ENCODE peak calls at places on chromosomes 11 and 22, in seven cellular contexts. One of them, this sample, is unnamed.

GRCh38 chr11:120547301-120547700 is 35.8 kb downstream of the GRIK4 start:
- DNase-seq in H1: no peak
- DNase-seq in HCT116: no peak
- DNase-seq in NT2/D1: no peak
- DNase-seq in K562: no peak
- DNase-seq in GM12878: no peak
- DNase-seq in HepG2: no peak
- DNase-seq in this sample: no peak

GRCh38 chr11:69541501-69542313 is 60.2 kb downstream of the LINC01488 start:
- DNase-seq in NT2/D1: no peak
- DNase-seq in HCT116: no peak
- DNase-seq in K562: peak; percentile 2
- DNase-seq in H1: no peak
- DNase-seq in HepG2: peak; percentile 34
- DNase-seq in GM12878: no peak
- DNase-seq in this sample: no peak

GRCh38 chr11:78418584-78419211 is 1.1 kb upstream of the GAB2 start:
- DNase-seq in GM12878: no peak
- DNase-seq in HCT116: no peak
- DNase-seq in HepG2: no peak
- DNase-seq in H1: no peak
- DNase-seq in NT2/D1: no peak
- DNase-seq in K562: no peak
- DNase-seq in this sample: no peak

GRCh38 chr11:76444065-76444383 is 794 bp upstream of the EMSY start:
- DNase-seq in NT2/D1: no peak
- DNase-seq in K562: no peak
- DNase-seq in GM12878: no peak
- DNase-seq in HepG2: no peak
- DNase-seq in H1: no peak
- DNase-seq in HCT116: no peak
- DNase-seq in this sample: no peak

GRCh38 chr22:22916215-22916951 is 28.8 kb downstream of the IGLL5 start:
- DNase-seq in HCT116: no peak
- DNase-seq in H1: no peak
- DNase-seq in HepG2: peak; percentile 52
- DNase-seq in K562: no peak
- DNase-seq in GM12878: no peak
- DNase-seq in NT2/D1: no peak
- DNase-seq in this sample: no peak

GRCh38 chr11:128886401-128887119 is 4.6 kb upstream of the KCNJ5 start:
- DNase-seq in HCT116: no peak
- DNase-seq in H1: no peak
- DNase-seq in K562: no peak
- DNase-seq in GM12878: no peak
- DNase-seq in HepG2: no peak
- DNase-seq in NT2/D1: no peak
- DNase-seq in this sample: peak; percentile 62

GRCh38 chr11:78228467-78228866 is 39.7 kb downstream of the USP35 start:
- DNase-seq in H1: no peak
- DNase-seq in HCT116: peak; percentile 32
- DNase-seq in HepG2: peak; percentile 65
- DNase-seq in NT2/D1: peak; percentile 27
- DNase-seq in GM12878: peak; percentile 51
- DNase-seq in K562: peak; percentile 66
- DNase-seq in this sample: peak; percentile 72

GRCh38 chr22:17566776-17567175 is 3.5 kb downstream of the SLC25A18 start:
- DNase-seq in NT2/D1: no peak
- DNase-seq in HepG2: no peak
- DNase-seq in H1: no peak
- DNase-seq in GM12878: no peak
- DNase-seq in HCT116: no peak
- DNase-seq in K562: no peak
- DNase-seq in this sample: no peak

GRCh38 chr11:10727259-10727851 is 23.7 kb upstream of the CTR9 start:
- DNase-seq in HepG2: no peak
- DNase-seq in K562: no peak
- DNase-seq in H1: no peak
- DNase-seq in NT2/D1: no peak
- DNase-seq in GM12878: no peak
- DNase-seq in HCT116: no peak
- DNase-seq in this sample: no peak

GRCh38 chr11:63667993-63668392 is 3.2 kb downstream of the ATL3 start:
- DNase-seq in GM12878: no peak
- DNase-seq in H1: no peak
- DNase-seq in HepG2: no peak
- DNase-seq in K562: no peak
- DNase-seq in NT2/D1: no peak
- DNase-seq in HCT116: peak; percentile 68
- DNase-seq in this sample: no peak

GRCh38 chr11:103953797-103954495 is 82.5 kb upstream of the DDI1 start:
- DNase-seq in HepG2: no peak
- DNase-seq in H1: no peak
- DNase-seq in NT2/D1: no peak
- DNase-seq in K562: no peak
- DNase-seq in HCT116: no peak
- DNase-seq in GM12878: no peak
- DNase-seq in this sample: no peak

GRCh38 chr11:86695391-86695790 is 23.0 kb upstream of the ME3 start:
- DNase-seq in H1: no peak
- DNase-seq in NT2/D1: no peak
- DNase-seq in HepG2: no peak
- DNase-seq in K562: no peak
- DNase-seq in GM12878: no peak
- DNase-seq in HCT116: no peak
- DNase-seq in this sample: no peak

GRCh38 chr22:17921871-17922821 is 102.2 kb downstream of the MICAL3 start:
- DNase-seq in GM12878: no peak
- DNase-seq in HCT116: no peak
- DNase-seq in K562: peak; percentile 95
- DNase-seq in NT2/D1: peak; percentile 72
- DNase-seq in H1: peak; percentile 75
- DNase-seq in HepG2: peak; percentile 45
- DNase-seq in this sample: no peak

GRCh38 chr11:132838621-132839020 is 693.7 kb downstream of the OPCML start:
- DNase-seq in GM12878: no peak
- DNase-seq in H1: no peak
- DNase-seq in NT2/D1: no peak
- DNase-seq in K562: no peak
- DNase-seq in HepG2: no peak
- DNase-seq in HCT116: no peak
- DNase-seq in this sample: no peak

GRCh38 chr11:113764522-113764921 is 9.0 kb downstream of the ZW10 start:
- DNase-seq in GM12878: no peak
- DNase-seq in HCT116: no peak
- DNase-seq in NT2/D1: no peak
- DNase-seq in H1: no peak
- DNase-seq in HepG2: no peak
- DNase-seq in K562: no peak
- DNase-seq in this sample: no peak

GRCh38 chr11:133082851-133083488 is 449.3 kb downstream of the OPCML start:
- DNase-seq in K562: peak; percentile 68
- DNase-seq in GM12878: no peak
- DNase-seq in HepG2: peak; percentile 12
- DNase-seq in H1: no peak
- DNase-seq in HCT116: no peak
- DNase-seq in NT2/D1: no peak
- DNase-seq in this sample: peak; percentile 95

GRCh38 chr22:17373839-17374238 is 4.6 kb downstream of the CECR2 start:
- DNase-seq in NT2/D1: no peak
- DNase-seq in GM12878: no peak
- DNase-seq in K562: no peak
- DNase-seq in H1: no peak
- DNase-seq in HepG2: no peak
- DNase-seq in HCT116: no peak
- DNase-seq in this sample: no peak

DNA sequence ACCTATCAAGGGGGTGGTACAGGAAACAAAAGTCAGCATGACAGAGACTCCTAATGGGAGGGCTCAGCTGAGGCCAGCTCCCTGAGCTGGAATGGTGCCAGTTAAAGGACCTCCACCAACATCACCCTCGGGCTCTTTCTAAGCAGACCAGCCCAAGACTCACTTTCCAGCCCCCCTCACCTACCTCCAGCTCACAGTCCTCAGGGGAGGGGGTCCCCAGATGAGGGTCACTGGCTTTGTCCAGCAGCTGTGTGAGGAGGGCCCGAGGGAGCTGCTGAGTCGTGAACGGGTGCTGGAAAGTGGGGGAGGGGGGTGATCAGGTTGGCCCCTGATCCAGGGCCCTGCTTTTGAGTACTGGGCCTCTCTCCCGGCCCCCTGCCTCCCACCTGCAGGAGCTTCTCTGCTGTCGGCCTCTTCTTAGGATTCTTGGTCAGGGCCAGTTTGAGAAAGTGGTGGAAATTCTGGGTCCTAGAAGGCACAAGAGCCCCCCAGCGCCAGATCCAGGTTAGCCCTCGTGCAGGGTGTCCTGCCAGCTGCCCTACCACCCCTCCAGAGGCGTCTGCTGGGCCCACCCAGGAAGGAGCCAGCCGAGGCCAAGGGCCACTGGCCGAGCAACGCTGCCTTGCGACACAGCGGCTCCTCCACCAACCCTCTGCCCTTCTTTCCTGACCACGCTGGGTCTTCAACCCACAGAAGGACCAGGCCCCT is 2.9 kb downstream of the MAP4K2 start:
- DNase-seq in K562: peak; percentile 31
- DNase-seq in NT2/D1: no peak
- DNase-seq in HepG2: peak; percentile 60
- DNase-seq in HCT116: no peak
- DNase-seq in H1: no peak
- DNase-seq in GM12878: no peak
- DNase-seq in this sample: peak; percentile 39
- TF ChIP-seq YY1 in K562: no peak
- TF ChIP-seq YY1 in NT2/D1: no peak
- TF ChIP-seq YY1 in HepG2: no peak
- TF ChIP-seq YY1 in HCT116: no peak
- TF ChIP-seq YY1 in H1: no peak
- TF ChIP-seq YY1 in GM12878: no peak
- TF ChIP-seq YY1 in this sample: no peak

GRCh38 chr11:2590131-2590950 is 109.5 kb downstream of the KCNQ1OT1 start:
- DNase-seq in NT2/D1: no peak
- DNase-seq in HepG2: no peak
- DNase-seq in H1: no peak
- DNase-seq in K562: peak; percentile 3
- DNase-seq in GM12878: no peak
- DNase-seq in HCT116: no peak
- DNase-seq in this sample: peak; percentile 12
- TF ChIP-seq YY1 in NT2/D1: no peak
- TF ChIP-seq YY1 in HepG2: no peak
- TF ChIP-seq YY1 in H1: no peak
- TF ChIP-seq YY1 in K562: no peak
- TF ChIP-seq YY1 in GM12878: no peak
- TF ChIP-seq YY1 in HCT116: no peak
- TF ChIP-seq YY1 in this sample: no peak

GRCh38 chr11:17991799-17992433 is 20.9 kb downstream of the SERGEF start:
- DNase-seq in K562: peak; percentile 64
- DNase-seq in HCT116: peak; percentile 42
- DNase-seq in NT2/D1: no peak
- DNase-seq in GM12878: no peak
- DNase-seq in H1: no peak
- DNase-seq in HepG2: peak; percentile 41
- DNase-seq in this sample: peak; percentile 66
- TF ChIP-seq YY1 in K562: no peak
- TF ChIP-seq YY1 in HCT116: no peak
- TF ChIP-seq YY1 in NT2/D1: no peak
- TF ChIP-seq YY1 in GM12878: peak; percentile 12
- TF ChIP-seq YY1 in H1: no peak
- TF ChIP-seq YY1 in HepG2: no peak
- TF ChIP-seq YY1 in this sample: no peak

DNA sequence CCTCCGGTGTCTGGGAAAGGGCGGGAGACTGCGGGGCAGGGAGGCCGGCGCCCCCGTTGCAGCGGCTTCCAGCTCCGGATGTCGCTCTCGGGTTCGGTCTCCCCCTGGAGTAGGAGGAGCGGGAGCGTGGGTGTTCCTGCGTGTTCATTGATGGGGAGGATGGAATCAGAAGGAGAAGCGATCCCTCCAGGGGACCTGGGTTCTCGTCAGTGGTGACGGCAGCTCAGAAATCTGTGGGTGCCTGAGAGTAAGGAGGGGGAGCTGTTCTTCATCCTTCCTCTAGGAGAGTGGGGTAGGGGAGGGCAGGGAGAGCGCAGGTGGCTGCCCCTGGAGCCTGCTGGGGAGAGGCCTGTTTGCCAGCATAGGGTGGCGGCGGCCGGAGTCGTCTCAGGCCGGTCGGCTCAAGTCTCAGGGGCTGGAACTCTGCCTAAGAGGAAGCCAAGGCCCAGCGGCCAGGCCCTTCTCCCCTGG is 1.1 kb downstream of the UBASH3B start:
- DNase-seq in K562: no peak
- DNase-seq in HCT116: no peak
- DNase-seq in NT2/D1: no peak
- DNase-seq in H1: no peak
- DNase-seq in GM12878: no peak
- DNase-seq in HepG2: no peak
- DNase-seq in this sample: no peak
- TF ChIP-seq YY1 in K562: no peak
- TF ChIP-seq YY1 in HCT116: no peak
- TF ChIP-seq YY1 in NT2/D1: no peak
- TF ChIP-seq YY1 in H1: no peak
- TF ChIP-seq YY1 in GM12878: no peak
- TF ChIP-seq YY1 in HepG2: no peak
- TF ChIP-seq YY1 in this sample: no peak

GRCh38 chr11:130737866-130738431 is 178.3 kb downstream of the SNX19 start:
- DNase-seq in GM12878: no peak
- DNase-seq in K562: no peak
- DNase-seq in HCT116: no peak
- DNase-seq in NT2/D1: no peak
- DNase-seq in H1: no peak
- DNase-seq in HepG2: no peak
- DNase-seq in this sample: peak; percentile 47
- TF ChIP-seq YY1 in GM12878: no peak
- TF ChIP-seq YY1 in K562: no peak
- TF ChIP-seq YY1 in HCT116: no peak
- TF ChIP-seq YY1 in NT2/D1: no peak
- TF ChIP-seq YY1 in H1: no peak
- TF ChIP-seq YY1 in HepG2: no peak
- TF ChIP-seq YY1 in this sample: no peak

GRCh38 chr11:14750911-14751310 is 107.3 kb downstream of the PDE3B start:
- DNase-seq in HepG2: no peak
- DNase-seq in HCT116: no peak
- DNase-seq in K562: no peak
- DNase-seq in GM12878: no peak
- DNase-seq in H1: no peak
- DNase-seq in NT2/D1: no peak
- DNase-seq in this sample: no peak
- TF ChIP-seq YY1 in HepG2: no peak
- TF ChIP-seq YY1 in HCT116: no peak
- TF ChIP-seq YY1 in K562: no peak
- TF ChIP-seq YY1 in GM12878: no peak
- TF ChIP-seq YY1 in H1: no peak
- TF ChIP-seq YY1 in NT2/D1: no peak
- TF ChIP-seq YY1 in this sample: no peak

GRCh38 chr11:112613051-112613972 is 347.9 kb upstream of the NCAM1 start:
- DNase-seq in HCT116: peak; percentile 62
- DNase-seq in GM12878: no peak
- DNase-seq in HepG2: peak; percentile 23
- DNase-seq in H1: no peak
- DNase-seq in NT2/D1: no peak
- DNase-seq in K562: no peak
- DNase-seq in this sample: peak; percentile 74
- TF ChIP-seq YY1 in HCT116: no peak
- TF ChIP-seq YY1 in GM12878: no peak
- TF ChIP-seq YY1 in HepG2: no peak
- TF ChIP-seq YY1 in H1: no peak
- TF ChIP-seq YY1 in NT2/D1: no peak
- TF ChIP-seq YY1 in K562: no peak
- TF ChIP-seq YY1 in this sample: peak; percentile 15

This sample was measured in SK-N-SH.